ENCODE peak calls at places on chromosomes 2 and 18, in eight cellular contexts. S is GM12878, U is suprapubic skin, O is Panc1, I is upper lobe of left lung, H is transverse colon, Q is breast epithelium, Z is HL-60. F is an unnamed sample.

GRCh38 chr18:30280861-30281470 is 761.6 kb downstream of the DSC3 start:
- DNase-seq in O (peak), Z (peak), U (no peak), S (no peak), I (no peak), Q (no peak), H (no peak), F (peak)

GRCh38 chr2:239882335-239882734 is 142.8 kb downstream of the NDUFA10 start:
- DNase-seq in Q (peak), O (peak), U (peak), H (peak), S (no peak), I (peak), Z (peak), F (peak)

GRCh38 chr18:32300914-32301313 is 111.1 kb downstream of the MEP1B start:
- DNase-seq in S (no peak), Q (no peak), O (no peak), I (no peak), U (no peak), H (no peak), Z (no peak), F (no peak)

GRCh38 chr2:157587576-157587975 is 41.1 kb downstream of the ACVR1C start:
- DNase-seq in U (no peak), Q (no peak), I (no peak), Z (no peak), H (no peak), O (no peak), S (no peak), F (no peak)

GRCh38 chr18:62841405-62841804 is 126.1 kb downstream of the PHLPP1 start:
- DNase-seq in H (no peak), S (no peak), Z (no peak), I (no peak), O (no peak), U (no peak), Q (no peak), F (no peak)

GRCh38 chr2:32061973-32062861 is 1.1 kb upstream of the SPAST start:
- DNase-seq in H (peak), U (no peak), Q (peak), I (peak), S (no peak), O (no peak), Z (peak), F (peak)

GRCh38 chr2:147614491-147614890 is 230.3 kb upstream of the ACVR2A start:
- DNase-seq in O (no peak), H (peak), Q (no peak), U (no peak), Z (no peak), I (no peak), S (no peak), F (no peak)

GRCh38 chr2:175595139-175595538 is 406.9 kb downstream of the LNPK start:
- DNase-seq in I (no peak), H (no peak), Q (no peak), U (no peak), O (no peak), Z (no peak), S (no peak), F (no peak)

GRCh38 chr2:128288781-128289180 is 29.9 kb downstream of the HS6ST1 start:
- DNase-seq in O (no peak), I (no peak), Q (no peak), H (no peak), U (no peak), Z (no peak), S (no peak), F (no peak)

GRCh38 chr18:45291616-45292612 is 323.4 kb upstream of the SLC14A2 start:
- DNase-seq in H (no peak), I (no peak), U (no peak), S (no peak), Z (no peak), Q (no peak), O (no peak), F (no peak)

GRCh38 chr2:9170458-9171130 is 36.0 kb upstream of the ASAP2 start:
- DNase-seq in H (peak), O (no peak), I (peak), U (no peak), S (no peak), Z (peak), Q (no peak), F (no peak)

GRCh38 chr2:43293744-43294695 is 67.6 kb upstream of the ZFP36L2 start:
- DNase-seq in S (peak), H (no peak), Z (peak), O (peak), I (peak), Q (peak), U (no peak), F (peak)

GRCh38 chr2:66434679-66435548 is at the start of gene MEIS1:
- DNase-seq in H (peak), O (peak), Q (peak), U (peak), Z (peak), I (peak), S (no peak), F (peak)

GRCh38 chr2:178506949-178507348 is 26.7 kb downstream of the PLEKHA3 start:
- DNase-seq in Q (no peak), U (no peak), S (no peak), O (no peak), I (no peak), H (no peak), Z (no peak), F (no peak)

GRCh38 chr2:120791961-120792295 is 56.3 kb downstream of the GLI2 start:
- DNase-seq in U (no peak), I (no peak), H (no peak), Q (no peak), O (no peak), S (no peak), Z (no peak), F (no peak)

GRCh38 chr18:63518178-63519012 is 23.8 kb upstream of the SERPINB12 start:
- DNase-seq in U (no peak), H (peak), O (peak), I (peak), S (peak), Q (peak), Z (peak), F (peak)

GRCh38 chr18:10029711-10030110 is 115.9 kb downstream of the VAPA start:
- DNase-seq in U (peak), Q (no peak), O (no peak), S (no peak), I (no peak), Z (no peak), H (no peak), F (no peak)

GRCh38 chr18:75276813-75277628 is 66.4 kb downstream of the TSHZ1 start:
- DNase-seq in S (no peak), U (no peak), Z (peak), H (no peak), O (no peak), Q (no peak), I (no peak), F (no peak)

GRCh38 chr18:76379226-76380126 is 115.6 kb downstream of the ZNF516 start:
- DNase-seq in I (no peak), H (no peak), U (peak), S (no peak), Q (no peak), Z (no peak), O (no peak), F (no peak)

GRCh38 chr18:76426738-76427305 is 68.2 kb downstream of the ZNF516 start:
- DNase-seq in U (no peak), I (peak), Q (no peak), O (no peak), Z (no peak), H (peak), S (no peak), F (peak)

GRCh38 chr2:149019768-149020167 is 18.7 kb upstream of the LYPD6B start:
- DNase-seq in Z (no peak), Q (no peak), I (peak), H (no peak), U (no peak), O (no peak), S (peak), F (no peak)

GRCh38 chr2:191942114-191943103 is 95.5 kb upstream of the CAVIN2 start:
- DNase-seq in U (no peak), Z (no peak), I (no peak), H (no peak), S (no peak), Q (peak), O (no peak), F (peak)

GRCh38 chr2:28137221-28137620 is 246.7 kb downstream of the BABAM2 start:
- DNase-seq in Z (no peak), I (peak), S (no peak), H (no peak), O (no peak), Q (peak), U (no peak), F (peak)

GRCh38 chr18:74380916-74381315 is 65.3 kb downstream of the C18orf63 start:
- DNase-seq in U (no peak), O (no peak), Q (no peak), I (no peak), H (no peak), Z (no peak), S (no peak), F (no peak)

GRCh38 chr2:231397011-231397927 is 1.8 kb downstream of the B3GNT7 start:
- DNase-seq in Q (no peak), S (no peak), I (no peak), Z (no peak), H (no peak), U (no peak), O (no peak), F (no peak)

GRCh38 chr2:84723831-84724230 is 157.1 kb downstream of the TRABD2A start:
- DNase-seq in Q (no peak), O (no peak), H (no peak), Z (no peak), S (no peak), U (no peak), I (no peak), F (no peak)

GRCh38 chr2:145638675-145639074 is 1118.8 kb upstream of the ZEB2 start:
- DNase-seq in O (no peak), Q (no peak), Z (peak), I (no peak), U (no peak), S (no peak), H (no peak), F (no peak)

GRCh38 chr18:53850918-53851317 is 373.6 kb downstream of the MBD2 start:
- DNase-seq in S (no peak), U (no peak), H (no peak), I (no peak), Z (no peak), O (no peak), Q (no peak), F (no peak)

GRCh38 chr2:54903736-54904554 is 146.3 kb downstream of the RTN4 start:
- DNase-seq in Z (peak), H (peak), U (no peak), S (no peak), O (peak), Q (no peak), I (peak), F (peak)

GRCh38 chr2:223947711-223948205 is 2.6 kb upstream of the WDFY1 start:
- DNase-seq in H (no peak), O (no peak), Z (no peak), U (no peak), Q (no peak), I (no peak), S (no peak), F (no peak)

GRCh38 chr2:10532631-10533101 is 84.5 kb upstream of the ODC1 start:
- DNase-seq in U (no peak), Z (no peak), S (no peak), I (peak), O (no peak), H (no peak), Q (no peak), F (no peak)

GRCh38 chr2:140257692-140258300 is 1477.6 kb upstream of the NXPH2 start:
- DNase-seq in H (no peak), Q (no peak), O (no peak), I (no peak), Z (no peak), S (no peak), U (no peak), F (no peak)

GRCh38 chr18:77899972-77900754 is 650.5 kb downstream of the GALR1 start:
- DNase-seq in I (peak), Q (no peak), U (no peak), O (peak), H (peak), Z (peak), S (no peak), F (no peak)

GRCh38 chr2:45207105-45207504 is 197.9 kb upstream of the SIX2 start:
- DNase-seq in H (no peak), U (no peak), I (no peak), O (no peak), Q (no peak), S (no peak), Z (peak), F (no peak)

GRCh38 chr18:8610442-8610801 is 1.2 kb downstream of the RAB12 start:
- DNase-seq in Q (no peak), S (no peak), H (peak), O (no peak), U (no peak), I (no peak), Z (peak), F (no peak)

GRCh38 chr18:3499498-3499897 is 49.5 kb downstream of the TGIF1 start:
- DNase-seq in O (no peak), I (no peak), Q (no peak), U (no peak), Z (no peak), S (no peak), H (no peak), F (no peak)

GRCh38 chr2:237405006-237405559 is 8.9 kb downstream of the COL6A3 start:
- DNase-seq in Z (no peak), O (no peak), H (no peak), I (no peak), Q (no peak), S (no peak), U (no peak), F (no peak)

GRCh38 chr2:52857722-52858121 is 909.9 kb upstream of the CHAC2 start:
- DNase-seq in Z (no peak), Q (no peak), U (no peak), I (no peak), H (no peak), S (no peak), O (no peak), F (no peak)

GRCh38 chr2:52862801-52863200 is 904.8 kb upstream of the CHAC2 start:
- DNase-seq in H (no peak), O (no peak), Z (no peak), Q (no peak), U (no peak), S (no peak), I (no peak), F (no peak)

GRCh38 chr2:52861606-52862005 is 906.0 kb upstream of the CHAC2 start:
- DNase-seq in Q (no peak), U (no peak), O (no peak), S (no peak), Z (no peak), I (no peak), H (no peak), F (no peak)

GRCh38 chr2:52859065-52859464 is 908.5 kb upstream of the CHAC2 start:
- DNase-seq in U (no peak), Q (no peak), H (no peak), O (no peak), S (no peak), I (no peak), Z (no peak), F (no peak)
- TF ChIP-seq CTCF in U (no peak), Q (no peak), H (no peak), O (no peak), S (no peak), I (no peak), Z (no peak), F (no peak)

DNA sequence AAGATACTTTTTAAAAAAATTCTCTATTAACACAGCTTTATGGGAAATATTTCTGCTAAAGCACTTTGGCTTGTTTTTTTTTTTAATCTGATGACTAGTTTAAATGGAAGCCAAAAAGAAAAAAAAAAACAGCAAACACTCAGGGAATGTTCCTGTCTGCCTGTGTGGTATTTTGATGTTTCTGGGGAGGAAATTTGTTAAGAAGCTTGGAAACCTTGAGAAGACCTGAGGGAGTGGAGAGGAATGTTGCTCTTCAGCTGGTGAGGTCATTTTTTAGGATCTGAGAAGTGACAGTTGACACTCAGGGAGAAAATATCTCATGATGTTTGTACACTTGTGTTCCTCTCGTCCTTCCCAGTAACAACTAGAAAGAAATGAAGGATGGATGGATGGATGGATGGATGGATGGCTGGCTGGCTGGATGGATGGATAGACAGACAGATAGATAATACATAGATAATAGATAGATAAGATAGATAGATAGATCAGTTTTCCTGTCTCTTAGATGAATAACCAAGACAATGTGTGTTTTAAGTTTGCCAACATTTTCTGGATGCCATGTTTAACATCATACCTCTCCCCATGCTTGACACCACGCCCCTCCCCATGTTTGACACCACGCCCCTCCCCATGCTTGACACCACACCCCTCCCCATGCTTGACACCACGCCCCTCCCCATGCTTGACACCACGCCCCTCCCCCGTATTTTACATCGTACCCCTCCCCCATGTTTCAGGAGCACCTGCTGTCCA is 84.8 kb downstream of the CTIF start:
- DNase-seq in H (no peak), U (no peak), Z (no peak), O (no peak), I (no peak), S (no peak), Q (no peak), F (no peak)
- H3K4me3 ChIP-seq in H (no peak), U (no peak), Z (no peak), O (no peak), I (no peak), S (no peak), Q (no peak), F (no peak)

GRCh38 chr2:55968931-55969330 is 45.3 kb upstream of the EFEMP1 start:
- DNase-seq in H (no peak), I (no peak), O (no peak), Z (no peak), U (no peak), S (no peak), Q (no peak), F (no peak)

GRCh38 chr2:55965276-55965675 is 41.7 kb upstream of the EFEMP1 start:
- DNase-seq in Z (no peak), U (no peak), Q (no peak), I (no peak), S (no peak), O (no peak), H (no peak), F (no peak)

GRCh38 chr2:55965966-55966365 is 42.4 kb upstream of the EFEMP1 start:
- DNase-seq in U (no peak), O (no peak), H (no peak), I (no peak), Z (no peak), S (no peak), Q (no peak), F (no peak)

GRCh38 chr2:55962910-55963309 is 39.3 kb upstream of the EFEMP1 start:
- DNase-seq in U (no peak), Q (no peak), O (no peak), I (no peak), S (no peak), H (no peak), Z (no peak), F (no peak)

DNA sequence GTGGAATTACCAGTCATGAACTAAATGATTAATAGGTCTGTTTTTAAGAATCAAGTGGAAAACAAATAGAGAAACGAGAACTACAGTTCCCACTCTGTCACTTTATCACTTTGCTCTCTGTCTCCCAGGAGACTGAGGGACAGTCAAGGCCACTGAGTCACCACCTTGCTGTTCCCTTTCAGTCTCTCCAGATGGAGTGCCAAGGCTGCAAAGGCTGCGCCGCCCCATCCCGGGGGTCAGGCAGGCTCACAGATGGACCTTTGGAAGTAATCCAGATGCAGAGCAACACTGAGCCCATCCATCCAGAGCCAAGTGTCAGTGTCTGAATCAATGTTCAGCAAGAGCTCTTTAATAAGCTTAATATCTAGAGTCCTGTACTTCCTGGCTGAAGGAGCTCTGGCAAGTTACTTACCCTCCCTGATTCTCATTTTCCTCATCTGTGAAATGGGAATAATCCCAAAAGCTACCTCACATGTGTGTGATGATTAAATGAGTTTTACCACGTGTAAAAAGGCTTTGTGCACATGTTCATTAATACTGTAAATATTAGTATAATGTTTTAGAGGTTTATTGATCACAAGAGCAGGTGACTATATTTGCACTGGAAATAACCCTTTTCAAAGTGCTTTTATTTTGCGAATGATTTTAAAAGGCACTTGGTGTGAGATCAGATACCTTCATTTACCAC is 43.0 kb upstream of the EFEMP1 start:
- DNase-seq in Z (no peak), S (no peak), I (no peak), Q (no peak), U (no peak), O (no peak), H (peak), F (no peak)
- TF ChIP-seq POLR2AphosphoS5 in Z (no peak), S (no peak), I (peak), Q (peak), U (no peak), O (no peak), H (no peak), F (no peak)

GRCh38 chr2:6841537-6842287 is 24.0 kb downstream of the CMPK2 start:
- DNase-seq in U (no peak), H (no peak), O (no peak), I (no peak), Q (no peak), S (no peak), Z (no peak), F (no peak)

GRCh38 chr2:6845312-6845711 is 20.4 kb downstream of the CMPK2 start:
- DNase-seq in O (no peak), I (no peak), U (no peak), S (no peak), H (no peak), Z (no peak), Q (no peak), F (no peak)

GRCh38 chr2:6846540-6846939 is 19.2 kb downstream of the CMPK2 start:
- DNase-seq in U (no peak), I (no peak), O (no peak), Q (no peak), S (no peak), H (no peak), Z (no peak), F (no peak)

GRCh38 chr2:6846967-6847695 is 18.6 kb downstream of the CMPK2 start:
- DNase-seq in I (no peak), O (no peak), Z (no peak), H (no peak), S (no peak), Q (no peak), U (no peak), F (no peak)

DNA sequence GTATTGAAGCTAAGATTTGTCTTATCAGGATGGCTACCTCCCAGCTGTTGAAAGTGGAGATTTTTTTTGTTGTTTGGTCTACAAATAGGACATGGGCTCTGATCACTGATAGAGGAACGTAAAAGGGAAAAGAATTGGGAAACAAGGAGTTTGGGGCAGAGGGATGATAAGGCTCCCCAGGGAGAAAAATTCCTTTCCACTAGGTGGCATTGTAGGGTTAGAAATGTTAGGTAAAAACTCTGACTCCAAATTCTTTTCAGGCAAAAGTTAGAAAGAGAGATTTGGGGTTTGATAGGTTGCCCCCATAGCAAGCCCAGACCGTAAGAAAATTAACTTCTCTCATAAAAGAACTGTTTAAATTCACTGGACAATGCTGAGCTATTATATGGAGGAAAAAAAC is 19.8 kb downstream of the CMPK2 start:
- DNase-seq in Q (no peak), Z (no peak), O (no peak), U (no peak), H (no peak), S (no peak), I (no peak), F (no peak)
- TF ChIP-seq CTCF in Q (no peak), Z (no peak), O (peak), U (no peak), H (no peak), S (peak), I (no peak), F (no peak)